ENCODE peak calls at places on chromosomes 5 and 9, in five cellular contexts. U is adipocyte, T is DND-41, Z is ovary, E is colonic mucosa. O is an unnamed sample. For H3K36me3, the result is how much of the 10 kb centered on the place peaks cover.

GRCh38 chr9:117088140-117088539 is 326.7 kb downstream of the ASTN2 start:
- DNase-seq in U (no peak), T (no peak), Z (no peak), E (no peak), O (no peak)

GRCh38 chr9:136116360-136117098 is 2.1 kb downstream of the TMEM250 start:
- DNase-seq in U (no peak), T (no peak), Z (no peak), E (no peak), O (no peak)

GRCh38 chr9:134492721-134493470 is 148.7 kb upstream of the COL5A1 start:
- DNase-seq in U (no peak), T (no peak), Z (no peak), E (no peak), O (no peak)

GRCh38 chr5:113081881-113082546 is 105.4 kb downstream of the DCP2 start:
- DNase-seq in U (peak), T (no peak), Z (no peak), E (no peak), O (peak)

GRCh38 chr9:92716557-92716956 is 46.6 kb upstream of the IPPK start:
- DNase-seq in U (peak), T (peak), Z (peak), E (peak), O (peak)

GRCh38 chr5:168988699-168989098 is 312.2 kb downstream of the SLIT3 start:
- DNase-seq in U (peak), T (no peak), Z (no peak), E (no peak), O (no peak)

GRCh38 chr5:31825775-31826068 is 186.8 kb downstream of the PDZD2 start:
- DNase-seq in U (no peak), T (no peak), Z (no peak), E (no peak), O (no peak)

GRCh38 chr5:153813871-153814270 is 224.8 kb downstream of the FAM114A2 start:
- DNase-seq in U (no peak), T (no peak), Z (no peak), E (no peak), O (no peak)

GRCh38 chr5:80370394-80370793 is 37.5 kb upstream of the ZFYVE16 start:
- DNase-seq in U (no peak), T (no peak), Z (no peak), E (no peak), O (no peak)

GRCh38 chr5:179817071-179817840 is 3.4 kb upstream of the SQSTM1 start:
- DNase-seq in U (no peak), T (no peak), Z (peak), E (peak), O (no peak)

GRCh38 chr5:2169862-2170820 is 287.4 kb upstream of the IRX4 start:
- DNase-seq in U (no peak), T (no peak), Z (no peak), E (no peak), O (peak)

GRCh38 chr5:76337949-76338589 is 65.0 kb upstream of the IQGAP2 start:
- DNase-seq in U (peak), T (peak), Z (no peak), E (peak), O (peak)

GRCh38 chr9:116549061-116549664 is 137.9 kb upstream of the TRIM32 start:
- DNase-seq in U (peak), T (no peak), Z (peak), E (peak), O (peak)

GRCh38 chr5:111223790-111224560 is at the start of gene CAMK4:
- DNase-seq in U (peak), T (peak), Z (peak), E (peak), O (peak)

GRCh38 chr5:161535762-161536161 is 10.8 kb downstream of the GABRB2 start:
- DNase-seq in U (no peak), T (no peak), Z (no peak), E (no peak), O (no peak)

GRCh38 chr5:119681734-119682133 is 52.4 kb downstream of the FAM170A start:
- DNase-seq in U (no peak), T (no peak), Z (no peak), E (no peak), O (no peak)

GRCh38 chr9:99451121-99451606 is 229.1 kb downstream of the SEC61B start:
- DNase-seq in U (peak), T (no peak), Z (no peak), E (no peak), O (no peak)

GRCh38 chr5:18527017-18527416 is 892.8 kb downstream of the TAF11L14 start:
- DNase-seq in U (no peak), T (no peak), Z (no peak), E (no peak), O (no peak)

GRCh38 chr9:89825648-89826047 is 220.8 kb downstream of the GADD45G start:
- DNase-seq in U (no peak), T (no peak), Z (no peak), E (no peak), O (no peak)

GRCh38 chr5:1060535-1060981 is 51.3 kb downstream of the SLC12A7 start:
- DNase-seq in U (no peak), T (no peak), Z (no peak), E (no peak), O (no peak)

GRCh38 chr5:78803386-78803785 is 154.8 kb upstream of the LHFPL2 start:
- DNase-seq in U (no peak), T (no peak), Z (peak), E (peak), O (peak)

GRCh38 chr9:127537014-127537413 is 75.1 kb upstream of the STXBP1 start:
- DNase-seq in U (peak), T (no peak), Z (no peak), E (no peak), O (no peak)

GRCh38 chr5:52864376-52864775 is 76.7 kb downstream of the ITGA1 start:
- DNase-seq in U (peak), T (no peak), Z (no peak), E (no peak), O (no peak)

GRCh38 chr5:150255659-150256415 is 33.7 kb downstream of the CAMK2A start:
- DNase-seq in U (no peak), T (no peak), Z (no peak), E (no peak), O (no peak)

GRCh38 chr9:69180670-69181069 is 6.6 kb downstream of the TJP2 start:
- DNase-seq in U (peak), T (no peak), Z (no peak), E (peak), O (peak)

GRCh38 chr5:73783823-73784222 is 157.8 kb downstream of the ARHGEF28 start:
- DNase-seq in U (peak), T (no peak), Z (no peak), E (no peak), O (no peak)

GRCh38 chr5:175821790-175822211 is 49.6 kb upstream of the CPLX2 start:
- DNase-seq in U (no peak), T (no peak), Z (no peak), E (no peak), O (no peak)
- H3K4me3 ChIP-seq in U (no peak), T (no peak), Z (no peak), E (no peak), O (no peak)

DNA sequence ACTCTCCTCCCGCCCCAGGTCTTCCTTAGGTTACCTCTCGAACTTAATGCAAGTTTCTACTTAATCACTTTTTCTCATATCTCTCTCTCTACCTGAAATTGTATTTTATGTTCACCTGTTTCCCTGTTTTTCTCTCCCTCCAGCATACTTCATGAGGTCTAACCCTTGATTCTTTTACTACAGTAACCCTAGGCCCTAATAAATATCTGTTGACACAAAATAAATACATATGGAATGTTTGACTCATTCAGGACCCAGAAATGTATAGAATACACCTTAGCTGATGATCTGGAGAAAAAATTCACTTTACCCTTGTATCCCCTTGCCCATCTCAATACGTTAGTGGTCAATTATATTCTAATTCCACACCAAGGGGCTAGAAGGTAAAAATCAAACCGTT is 250.9 kb upstream of the PTGER4 start:
- DNase-seq in U (no peak), T (no peak), Z (no peak), E (no peak), O (no peak)
- H3K36me3 ChIP-seq in U (under half), T (under half), Z (under half), E (under half), O (under half)

GRCh38 chr5:5018560-5018935 is 121.6 kb upstream of the ADAMTS16 start:
- DNase-seq in U (no peak), T (peak), Z (no peak), E (no peak), O (peak)

GRCh38 chr5:5009240-5009639 is 130.9 kb upstream of the ADAMTS16 start:
- DNase-seq in U (no peak), T (no peak), Z (no peak), E (no peak), O (no peak)

GRCh38 chr5:5017827-5018559 is 122.1 kb upstream of the ADAMTS16 start:
- DNase-seq in U (no peak), T (no peak), Z (no peak), E (no peak), O (peak)

GRCh38 chr5:5011151-5011550 is 129.0 kb upstream of the ADAMTS16 start:
- DNase-seq in U (no peak), T (no peak), Z (no peak), E (no peak), O (no peak)

DNA sequence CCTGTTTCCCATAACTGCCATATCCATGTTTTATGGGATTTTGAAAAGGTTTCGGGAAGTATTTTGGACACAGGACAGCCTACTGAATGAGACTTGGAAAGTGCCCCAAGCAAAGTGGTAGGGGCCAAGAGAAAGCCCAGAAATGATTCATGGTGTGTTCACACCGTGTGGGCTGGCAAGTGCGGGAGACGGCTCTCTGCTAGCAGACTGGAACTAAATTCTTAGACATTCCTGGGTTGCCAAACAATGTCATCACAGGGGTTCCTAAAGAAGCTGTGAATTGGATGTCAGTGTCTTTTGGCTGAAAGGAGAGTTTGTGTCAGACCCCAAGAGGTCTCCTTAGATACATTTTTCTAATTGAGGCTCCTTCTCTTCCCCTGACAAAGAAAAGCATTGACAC is 125.3 kb upstream of the ADAMTS16 start:
- DNase-seq in U (no peak), T (no peak), Z (no peak), E (no peak), O (peak)
- H3K4me3 ChIP-seq in U (peak), T (no peak), Z (no peak), E (no peak), O (no peak)

DNA sequence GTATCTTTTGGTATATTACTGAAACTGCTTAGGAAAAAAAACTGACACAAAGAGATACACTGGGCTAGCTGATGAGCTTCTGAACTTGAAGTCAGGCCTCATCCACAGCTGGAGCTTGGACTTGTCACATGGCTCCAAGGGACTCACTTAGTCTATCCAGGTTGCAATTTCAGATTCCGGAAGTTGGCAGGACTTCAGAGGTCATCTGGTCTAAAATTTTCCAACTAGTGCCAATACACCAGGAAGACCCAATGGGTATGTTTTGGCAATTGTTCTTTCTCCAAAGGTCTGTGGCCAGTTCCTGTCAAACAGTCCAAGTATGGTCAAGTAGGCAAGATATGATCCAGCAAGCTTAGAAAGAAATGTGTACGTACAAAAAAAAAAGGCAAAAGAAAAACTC is 36.7 kb downstream of the MRPS27 start:
- DNase-seq in U (no peak), T (no peak), Z (no peak), E (no peak), O (no peak)
- H3K36me3 ChIP-seq in U (under half), T (half or more), Z (under half), E (under half), O (half or more)

GRCh38 chr5:173324115-173325001 is 3.9 kb downstream of the STC2 start:
- DNase-seq in U (peak), T (peak), Z (peak), E (peak), O (peak)
- H3K4me3 ChIP-seq in U (peak), T (no peak), Z (no peak), E (no peak), O (peak)

GRCh38 chr9:97759611-97760288 is 62.6 kb upstream of the XPA start:
- DNase-seq in U (peak), T (no peak), Z (no peak), E (no peak), O (peak)
- H3K36me3 ChIP-seq in U (under half), T (under half), Z (under half), E (under half), O (under half)

DNA sequence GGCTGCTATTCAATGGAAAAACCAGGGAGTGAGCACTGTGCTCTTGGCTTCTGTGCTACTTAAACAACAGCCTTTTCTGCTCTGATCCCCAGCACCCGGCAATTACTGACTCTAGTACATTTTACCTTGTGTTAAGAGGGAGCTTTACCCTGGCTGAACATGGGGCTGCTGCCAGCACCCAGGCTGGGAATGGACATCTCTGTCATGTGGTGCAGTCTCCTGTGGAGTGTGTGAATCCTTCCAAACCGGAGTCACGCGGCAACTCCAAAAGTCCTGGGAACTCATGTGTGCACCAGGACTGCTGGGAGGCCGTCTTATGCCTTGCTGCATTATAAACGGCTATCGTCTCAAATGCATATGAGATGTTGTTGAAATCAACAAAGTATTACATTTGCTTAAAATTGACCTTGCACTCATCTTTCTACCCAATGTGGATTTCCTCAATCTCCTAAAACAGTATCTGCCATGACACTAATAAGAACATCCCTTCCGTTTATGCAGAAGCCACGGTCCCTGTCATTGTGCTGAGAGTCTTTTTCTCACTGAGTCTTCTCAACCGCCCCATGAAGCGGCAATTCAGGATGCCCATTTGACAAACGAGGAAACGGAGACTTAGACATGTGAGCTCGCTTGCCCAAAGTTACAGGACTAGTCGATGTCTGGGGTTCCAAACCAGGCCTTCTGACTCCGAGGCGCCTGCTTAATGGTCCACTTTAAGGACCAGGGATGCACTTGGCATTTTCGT is 884 bp upstream of the GSN start:
- DNase-seq in U (no peak), T (no peak), Z (no peak), E (no peak), O (peak)
- H3K4me3 ChIP-seq in U (peak), T (no peak), Z (peak), E (peak), O (peak)

GRCh38 chr5:146130440-146131045 is 25.2 kb upstream of the PLAC8L1 start:
- DNase-seq in U (peak), T (no peak), Z (no peak), E (no peak), O (no peak)

GRCh38 chr5:146124580-146124979 is 19.2 kb upstream of the PLAC8L1 start:
- DNase-seq in U (no peak), T (no peak), Z (no peak), E (no peak), O (no peak)

GRCh38 chr5:146126068-146126467 is 20.7 kb upstream of the PLAC8L1 start:
- DNase-seq in U (no peak), T (no peak), Z (no peak), E (no peak), O (no peak)
- H3K36me3 ChIP-seq in U (half or more), T (half or more), Z (under half), E (under half), O (half or more)

DNA sequence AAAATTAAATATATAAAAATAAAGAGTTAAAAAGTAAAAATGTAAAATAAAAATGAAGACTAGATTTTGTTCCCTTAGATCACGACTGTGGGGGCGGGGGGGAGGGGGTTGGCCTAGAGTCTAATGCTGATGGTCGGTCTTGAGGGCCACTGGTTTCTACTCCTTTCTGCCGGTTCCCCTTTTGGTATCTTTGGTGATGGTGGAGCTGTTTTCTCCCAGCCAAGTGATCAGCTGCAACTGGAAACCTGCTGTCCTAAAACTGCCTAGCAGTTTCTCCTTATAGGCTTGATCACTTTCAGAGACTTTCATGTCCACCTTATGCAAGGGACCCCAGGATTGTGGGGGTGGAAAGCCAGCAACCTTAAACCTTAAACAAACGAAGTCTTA is 1.1 kb downstream of the SRD5A1 start:
- DNase-seq in U (peak), T (no peak), Z (no peak), E (no peak), O (no peak)
- H3K4me3 ChIP-seq in U (peak), T (no peak), Z (peak), E (peak), O (peak)

DNA sequence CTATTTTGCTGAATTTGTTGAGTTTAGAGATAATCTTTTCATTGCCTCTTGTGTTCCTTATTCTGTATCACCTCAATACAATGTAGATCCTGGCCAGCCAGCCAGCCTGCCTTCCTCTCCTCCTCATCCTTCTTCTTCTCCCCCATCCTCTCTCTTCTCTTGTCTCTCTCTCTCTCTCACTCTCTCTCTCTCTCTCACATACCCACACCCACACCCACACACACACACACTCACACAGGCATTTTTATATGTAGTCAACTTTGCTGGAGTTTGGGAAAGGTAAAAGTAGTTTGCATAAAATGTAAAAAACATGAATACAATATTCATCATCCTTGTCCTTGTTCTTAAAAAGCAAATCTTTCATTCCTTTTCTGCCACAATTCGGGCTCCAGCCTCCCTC is 60.5 kb downstream of the ZFAND5 start:
- DNase-seq in U (no peak), T (no peak), Z (no peak), E (no peak), O (no peak)
- H3K36me3 ChIP-seq in U (under half), T (under half), Z (under half), E (under half), O (under half)